ENCODE peak calls at places on chromosomes 11 and 22, in four cellular contexts. G, P, N and X are unnamed samples.

GRCh38 chr11:1123970-1124369 is 33.8 kb upstream of the MUC5AC start:
- DNase-seq in P (no peak), N (no peak), G (no peak), X (no peak)

GRCh38 chr11:61688368-61689163 is 8.4 kb downstream of the DAGLA start:
- DNase-seq in G (no peak), N (no peak), P (no peak), X (no peak)

GRCh38 chr11:115784796-115785521 is 280.7 kb upstream of the CADM1 start:
- DNase-seq in N (no peak), P (no peak), G (peak), X (no peak)

GRCh38 chr11:45409587-45409986 is 123.4 kb upstream of the SYT13 start:
- DNase-seq in N (no peak), G (no peak), P (no peak), X (no peak)

GRCh38 chr22:33807465-33807864 is 112.8 kb downstream of the LARGE1 start:
- DNase-seq in G (no peak), P (no peak), N (no peak), X (no peak)

GRCh38 chr11:106286881-106287504 is 209.5 kb downstream of the AASDHPPT start:
- DNase-seq in G (no peak), P (no peak), N (no peak), X (no peak)

GRCh38 chr11:64387916-64388315 is 29.0 kb downstream of the RPS6KA4 start:
- DNase-seq in N (no peak), P (no peak), G (no peak), X (no peak)

GRCh38 chr22:20196094-20196840 is 45.4 kb upstream of the CCDC188 start:
- DNase-seq in N (no peak), P (no peak), G (no peak), X (no peak)

GRCh38 chr11:117640041-117640440 is 157.0 kb downstream of the DSCAML1 start:
- DNase-seq in P (no peak), G (no peak), N (no peak), X (no peak)

GRCh38 chr11:2951235-2952110 is 22.3 kb upstream of the PHLDA2 start:
- DNase-seq in G (no peak), P (no peak), N (no peak), X (no peak)

GRCh38 chr11:118763038-118763437 is 27.9 kb downstream of the DDX6 start:
- DNase-seq in N (no peak), G (no peak), P (no peak), X (no peak)

GRCh38 chr11:21710791-21711190 is 482.1 kb upstream of the ANO5 start:
- DNase-seq in N (no peak), G (peak), P (no peak), X (no peak)

GRCh38 chr11:2649848-2650247 is 49.9 kb downstream of the KCNQ1OT1 start:
- DNase-seq in P (peak), N (no peak), G (no peak), X (no peak)

GRCh38 chr11:68254421-68254820 is 17.4 kb downstream of the C11orf24 start:
- DNase-seq in N (no peak), P (no peak), G (no peak), X (no peak)

GRCh38 chr22:20666560-20666959 is 107.4 kb upstream of the SERPIND1 start:
- DNase-seq in P (no peak), G (no peak), N (no peak), X (no peak)

GRCh38 chr11:10426475-10426874 is 28.6 kb upstream of the AMPD3 start:
- DNase-seq in P (no peak), G (no peak), N (no peak), X (no peak)

GRCh38 chr11:44456544-44457270 is 108.8 kb upstream of the CD82 start:
- DNase-seq in N (no peak), P (no peak), G (peak), X (no peak)

GRCh38 chr11:2841411-2842190 is 44.0 kb downstream of the CDKN1C start:
- DNase-seq in G (no peak), P (no peak), N (no peak), X (no peak)

GRCh38 chr11:124402326-124402922 is 3.6 kb upstream of the OR8B3 start:
- DNase-seq in G (peak), N (peak), P (peak), X (no peak)

GRCh38 chr11:37841016-37841415 is 1243.0 kb upstream of the RAG2 start:
- DNase-seq in G (no peak), P (no peak), N (no peak), X (no peak)

GRCh38 chr11:47433991-47434786 is 8.0 kb upstream of the PSMC3 start:
- DNase-seq in P (no peak), N (no peak), G (no peak), X (no peak)

GRCh38 chr11:75557649-75558494 is 4.2 kb upstream of the SERPINH1 start:
- DNase-seq in G (no peak), P (no peak), N (no peak), X (no peak)

GRCh38 chr11:29518389-29519174 is 498.2 kb downstream of the KCNA4 start:
- DNase-seq in G (no peak), N (no peak), P (no peak), X (no peak)

DNA sequence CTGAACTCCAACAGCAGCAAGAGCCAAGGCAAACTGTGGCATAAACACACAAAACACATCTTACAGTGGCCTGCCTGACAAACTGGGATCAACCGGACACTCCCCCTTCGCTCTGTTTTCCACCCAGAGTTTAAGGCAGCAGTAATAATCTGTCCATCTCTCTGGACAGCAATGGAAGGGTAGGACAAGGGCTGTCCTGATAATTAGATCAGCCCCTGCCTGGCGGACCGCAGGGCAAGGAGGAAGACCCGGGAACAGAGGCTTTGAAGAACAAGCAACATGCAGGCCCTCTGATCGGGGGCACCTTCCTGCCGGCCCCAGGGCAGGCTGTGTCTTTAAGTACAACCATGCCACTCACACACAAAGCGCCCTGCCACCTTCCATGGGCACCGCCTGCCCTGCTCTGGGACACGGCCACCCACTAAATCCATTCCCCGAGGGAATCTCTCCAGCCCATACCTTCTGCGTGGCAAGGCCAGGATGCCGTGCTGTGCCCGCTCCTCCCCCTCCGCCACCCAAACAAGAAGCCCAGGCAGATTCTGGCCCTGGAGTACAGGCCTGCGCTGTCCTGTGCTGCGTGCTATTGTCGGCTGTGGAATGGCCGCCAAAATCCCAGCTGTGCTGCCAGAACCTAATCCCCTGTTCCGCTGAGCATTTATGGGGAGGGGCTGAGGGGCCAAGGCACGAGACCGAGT is 38.8 kb downstream of the NUMA1 start:
- DNase-seq in G (peak), P (no peak), N (peak), X (no peak)
- TF ChIP-seq NFIC in G (peak), P (no peak), N (no peak), X (no peak)

DNA sequence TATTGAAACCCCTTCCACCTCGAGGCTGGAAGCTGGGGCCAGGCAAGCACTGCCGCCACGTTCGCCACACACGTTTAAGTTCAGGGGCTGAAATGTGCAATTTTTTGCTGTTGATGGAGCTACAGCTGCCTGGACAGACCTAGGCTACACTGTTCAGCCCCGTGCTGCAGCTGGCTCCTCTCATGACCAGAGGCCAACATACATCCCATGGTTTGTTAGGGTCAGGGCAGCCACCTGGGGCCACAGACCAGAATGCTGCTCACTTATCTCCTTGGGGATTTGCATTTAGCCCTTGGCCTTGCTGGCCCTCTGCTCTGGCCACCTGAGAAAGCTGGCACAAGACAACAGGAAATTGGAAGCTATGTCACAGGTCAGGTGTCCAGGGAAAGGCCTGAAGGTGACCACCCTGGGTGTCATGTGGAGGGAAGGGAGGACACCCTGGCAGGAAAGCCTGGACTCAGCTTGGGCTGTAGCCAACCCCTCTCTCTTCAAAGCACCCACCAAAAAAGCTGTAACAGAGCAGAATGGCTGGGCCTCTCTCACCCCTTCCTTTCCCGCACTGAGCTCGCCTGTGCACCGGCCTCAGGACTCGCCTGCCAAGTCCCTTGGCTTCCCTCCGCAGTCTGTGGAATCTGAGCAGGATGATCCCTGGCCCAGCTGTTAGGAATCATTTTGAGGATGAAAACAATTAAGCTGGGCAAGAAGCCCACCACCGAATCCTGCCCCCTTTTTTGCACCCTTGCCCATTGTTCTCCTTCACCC is 86.3 kb downstream of the SNX19 start:
- DNase-seq in N (no peak), G (no peak), P (no peak), X (no peak)
- TF ChIP-seq NFIC in N (no peak), G (no peak), P (no peak), X (no peak)

GRCh38 chr11:122413677-122414076 is 241.8 kb upstream of the UBASH3B start:
- DNase-seq in P (no peak), G (no peak), N (no peak), X (no peak)
- TF ChIP-seq NFIC in P (no peak), G (no peak), N (no peak), X (no peak)

GRCh38 chr11:30617762-30618161 is 31.6 kb upstream of the MPPED2 start:
- DNase-seq in P (no peak), N (no peak), G (no peak), X (no peak)
- TF ChIP-seq NFIC in P (no peak), N (no peak), G (no peak), X (no peak)

GRCh38 chr22:35677460-35678187 is 29.4 kb downstream of the APOL6 start:
- DNase-seq in G (no peak), P (no peak), N (no peak), X (no peak)

GRCh38 chr22:35674335-35674734 is 26.1 kb downstream of the APOL6 start:
- DNase-seq in G (no peak), N (no peak), P (no peak), X (no peak)

GRCh38 chr22:35683560-35683959 is 34.1 kb upstream of the APOL5 start:
- DNase-seq in G (no peak), N (no peak), P (no peak), X (no peak)

GRCh38 chr22:35681454-35682050 is 33.3 kb downstream of the APOL6 start:
- DNase-seq in N (no peak), G (no peak), P (no peak), X (no peak)

DNA sequence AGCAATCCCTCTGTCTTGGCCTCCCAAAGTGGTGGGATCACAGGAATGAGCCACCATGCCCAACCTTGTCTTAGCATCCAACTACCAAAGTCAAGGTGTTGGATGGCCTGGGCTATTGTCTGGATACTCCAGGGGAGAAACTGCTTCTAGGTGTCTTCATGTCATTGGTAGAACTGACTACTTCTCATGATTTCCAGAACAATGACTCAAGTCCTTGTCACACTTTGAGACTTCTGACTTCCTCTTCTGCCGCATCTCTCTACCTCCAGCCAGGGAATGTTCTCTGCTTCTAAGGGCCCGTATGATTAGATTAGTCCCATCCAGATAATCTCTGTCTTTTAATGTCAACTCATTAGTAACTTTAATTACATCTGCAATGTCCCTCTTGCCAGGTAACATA is 30.6 kb downstream of the APOL6 start:
- DNase-seq in P (no peak), G (no peak), N (no peak), X (no peak)
- TF ChIP-seq NFIC in P (no peak), G (no peak), N (no peak), X (no peak)

GRCh38 chr11:95445746-95446333 is 214.8 kb upstream of the SESN3 start:
- DNase-seq in P (no peak), N (no peak), G (no peak), X (no peak)
- TF ChIP-seq NFIC in P (no peak), N (no peak), G (no peak), X (no peak)

DNA sequence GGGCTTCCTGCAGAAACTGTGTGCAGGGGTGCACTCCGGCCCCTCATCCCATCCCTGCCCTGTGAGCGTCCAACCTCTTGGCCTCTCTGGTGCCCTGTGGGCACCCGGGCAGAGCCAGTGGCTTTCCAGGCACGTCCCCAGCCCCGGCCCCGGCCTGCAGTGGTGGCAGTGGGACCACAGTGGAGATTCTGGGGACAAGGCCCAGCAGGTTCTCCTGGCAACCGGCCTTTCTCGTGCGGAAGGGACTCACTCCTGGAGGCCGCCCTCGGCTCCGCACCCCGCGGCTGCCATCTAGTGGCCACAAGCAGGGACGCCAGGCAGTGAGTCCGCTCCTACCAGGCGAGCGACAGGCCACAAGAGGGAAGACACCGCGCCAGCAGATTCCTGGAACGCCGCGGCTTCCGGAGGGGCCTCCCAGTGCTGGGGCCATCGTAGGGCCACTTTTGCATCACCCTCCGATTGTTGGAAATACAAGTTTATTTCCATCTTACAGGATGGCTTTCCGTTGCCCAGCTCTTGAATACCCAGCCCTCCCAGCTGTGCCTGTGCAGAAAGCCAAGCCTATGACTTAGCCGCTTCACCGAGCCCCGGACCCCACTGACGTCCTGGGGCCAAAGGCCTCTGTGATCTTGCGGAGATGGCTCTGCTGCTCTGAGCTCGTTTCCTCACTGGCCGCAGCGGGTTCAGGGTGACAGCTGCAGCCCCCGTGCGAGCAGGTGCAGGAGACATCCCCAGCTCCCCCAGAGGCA is 357.3 kb downstream of the CTTN start:
- DNase-seq in N (peak), P (peak), G (peak), X (no peak)
- TF ChIP-seq NFIC in N (no peak), P (no peak), G (no peak), X (no peak)

GRCh38 chr11:92149996-92150395 is 74.6 kb upstream of the FAT3 start:
- DNase-seq in P (no peak), G (no peak), N (no peak), X (no peak)

GRCh38 chr11:92153542-92153941 is 71.1 kb upstream of the FAT3 start:
- DNase-seq in G (no peak), P (no peak), N (no peak), X (no peak)

GRCh38 chr11:92154611-92155010 is 70.0 kb upstream of the FAT3 start:
- DNase-seq in G (no peak), P (no peak), N (no peak), X (no peak)

GRCh38 chr11:92152245-92152644 is 72.4 kb upstream of the FAT3 start:
- DNase-seq in P (no peak), G (peak), N (peak), X (no peak)
- TF ChIP-seq NFIC in P (no peak), G (no peak), N (no peak), X (no peak)

GRCh38 chr11:126564588-126564987 is 209.1 kb downstream of the ST3GAL4 start:
- DNase-seq in G (no peak), P (no peak), N (no peak), X (no peak)

GRCh38 chr11:126561327-126561893 is 205.9 kb downstream of the ST3GAL4 start:
- DNase-seq in N (peak), P (peak), G (no peak), X (no peak)
- TF ChIP-seq NFIC in N (no peak), P (no peak), G (no peak), X (no peak)